ENCODE peak calls at places on chromosome 6, in eight cellular contexts. A is dorsolateral prefrontal cortex, J is GM12865, H is Caco-2, L is GM23248, V is WERI-Rb-1, G is kidney epithelial cell, Z is osteoblast. D is an unnamed sample.

GRCh38 chr6:72631480-72631879 is 9.6 kb downstream of the KCNQ5 start:
- DNase-seq in A (no peak), J (no peak), H (no peak), L (peak), V (no peak), G (no peak), Z (peak), D (no peak)

GRCh38 chr6:108896111-108896661 is 48.0 kb downstream of the ARMC2 start:
- DNase-seq in A (no peak), J (peak), H (no peak), L (peak), V (no peak), G (no peak), Z (peak), D (no peak)

GRCh38 chr6:143998686-143999085 is 9.4 kb downstream of the PLAGL1 start:
- DNase-seq in A (no peak), J (no peak), H (no peak), L (no peak), V (no peak), G (no peak), Z (no peak), D (no peak)

GRCh38 chr6:31048090-31048489 is 37.8 kb downstream of the MUC22 start:
- DNase-seq in A (no peak), J (no peak), H (no peak), L (no peak), V (no peak), G (no peak), Z (no peak), D (no peak)

GRCh38 chr6:21100959-21101358 is 492.6 kb upstream of the SOX4 start:
- DNase-seq in A (no peak), J (no peak), H (no peak), L (no peak), V (no peak), G (no peak), Z (no peak), D (no peak)

GRCh38 chr6:119533603-119534279 is 184.2 kb upstream of the MAN1A1 start:
- DNase-seq in A (no peak), J (peak), H (no peak), L (peak), V (no peak), G (peak), Z (peak), D (no peak)

GRCh38 chr6:160030103-160030502 is 61.2 kb downstream of the IGF2R start:
- DNase-seq in A (peak), J (no peak), H (peak), L (peak), V (no peak), G (peak), Z (peak), D (peak)

GRCh38 chr6:167238169-167238693 is 52.9 kb upstream of the UNC93A start:
- DNase-seq in A (no peak), J (no peak), H (no peak), L (no peak), V (no peak), G (no peak), Z (peak), D (no peak)

GRCh38 chr6:1608222-1608975 is 1.3 kb upstream of the FOXC1 start:
- DNase-seq in A (no peak), J (no peak), H (no peak), L (peak), V (peak), G (no peak), Z (peak), D (no peak)

GRCh38 chr6:169253745-169254238 is at the start of gene THBS2:
- DNase-seq in A (no peak), J (no peak), H (peak), L (peak), V (no peak), G (no peak), Z (peak), D (no peak)

GRCh38 chr6:108737594-108738546 is 110.4 kb upstream of the ARMC2 start:
- DNase-seq in A (no peak), J (peak), H (no peak), L (peak), V (no peak), G (peak), Z (peak), D (no peak)

GRCh38 chr6:138645976-138646640 is 127.5 kb upstream of the CCDC28A start:
- DNase-seq in A (no peak), J (no peak), H (peak), L (no peak), V (no peak), G (no peak), Z (no peak), D (no peak)

GRCh38 chr6:18326980-18327379 is 60.2 kb upstream of the RNF144B start:
- DNase-seq in A (no peak), J (no peak), H (no peak), L (no peak), V (no peak), G (no peak), Z (no peak), D (no peak)

GRCh38 chr6:146894624-146895023 is 295.9 kb downstream of the ADGB start:
- DNase-seq in A (no peak), J (no peak), H (no peak), L (no peak), V (no peak), G (no peak), Z (no peak), D (no peak)

GRCh38 chr6:17472653-17473183 is 79.3 kb downstream of the CAP2 start:
- DNase-seq in A (no peak), J (no peak), H (no peak), L (peak), V (peak), G (peak), Z (no peak), D (peak)

GRCh38 chr6:112016335-112016734 is 37.6 kb upstream of the CCN6 start:
- DNase-seq in A (no peak), J (peak), H (no peak), L (peak), V (no peak), G (no peak), Z (peak), D (no peak)

GRCh38 chr6:26157150-26157837 is 70.1 kb downstream of the HFE start:
- DNase-seq in A (no peak), J (peak), H (peak), L (peak), V (peak), G (no peak), Z (no peak), D (no peak)

GRCh38 chr6:158328446-158328845 is 16.2 kb downstream of the TULP4 start:
- DNase-seq in A (no peak), J (no peak), H (peak), L (no peak), V (no peak), G (no peak), Z (no peak), D (no peak)

GRCh38 chr6:158284340-158285210 is 27.7 kb upstream of the TULP4 start:
- DNase-seq in A (no peak), J (no peak), H (no peak), L (peak), V (peak), G (no peak), Z (peak), D (no peak)

GRCh38 chr6:7236312-7237209 is 76.4 kb downstream of the SSR1 start:
- DNase-seq in A (no peak), J (peak), H (no peak), L (no peak), V (no peak), G (no peak), Z (no peak), D (no peak)

GRCh38 chr6:107115695-107116327 is 496 bp upstream of the BEND3 start:
- DNase-seq in A (peak), J (peak), H (peak), L (peak), V (peak), G (no peak), Z (peak), D (peak)

GRCh38 chr6:1608976-1609661 is 596 bp upstream of the FOXC1 start:
- DNase-seq in A (no peak), J (no peak), H (peak), L (peak), V (peak), G (no peak), Z (peak), D (no peak)

GRCh38 chr6:3697609-3698008 is 53.9 kb downstream of the PXDC1 start:
- DNase-seq in A (no peak), J (no peak), H (no peak), L (peak), V (no peak), G (no peak), Z (peak), D (no peak)

GRCh38 chr6:112163295-112164257 is 76.2 kb downstream of the FAM229B start:
- DNase-seq in A (peak), J (peak), H (peak), L (peak), V (peak), G (no peak), Z (peak), D (no peak)

GRCh38 chr6:163872335-163872734 is 457.8 kb downstream of the QKI start:
- DNase-seq in A (no peak), J (no peak), H (no peak), L (peak), V (no peak), G (no peak), Z (no peak), D (no peak)

GRCh38 chr6:133108377-133108776 is 132.8 kb upstream of the EYA4 start:
- DNase-seq in A (no peak), J (no peak), H (no peak), L (peak), V (no peak), G (no peak), Z (peak), D (no peak)

GRCh38 chr6:136811261-136811660 is 11.1 kb upstream of the PEX7 start:
- DNase-seq in A (no peak), J (no peak), H (no peak), L (peak), V (no peak), G (no peak), Z (no peak), D (no peak)

GRCh38 chr6:155936127-155936526 is 480.5 kb upstream of the NOX3 start:
- DNase-seq in A (no peak), J (no peak), H (no peak), L (no peak), V (no peak), G (no peak), Z (no peak), D (no peak)

GRCh38 chr6:131255434-131255833 is 120.2 kb downstream of the AKAP7 start:
- DNase-seq in A (no peak), J (no peak), H (no peak), L (no peak), V (no peak), G (no peak), Z (no peak), D (no peak)

GRCh38 chr6:108359901-108360882 is 65.3 kb downstream of the AFG1L start:
- DNase-seq in A (no peak), J (no peak), H (no peak), L (no peak), V (no peak), G (no peak), Z (no peak), D (no peak)

GRCh38 chr6:158706369-158706982 is 56.6 kb downstream of the SYTL3 start:
- DNase-seq in A (no peak), J (no peak), H (peak), L (peak), V (peak), G (no peak), Z (peak), D (no peak)

GRCh38 chr6:109358204-109358603 is 24.1 kb downstream of the CD164 start:
- DNase-seq in A (no peak), J (no peak), H (no peak), L (no peak), V (no peak), G (no peak), Z (no peak), D (no peak)

GRCh38 chr6:14228571-14228970 is 111.0 kb downstream of the CD83 start:
- DNase-seq in A (no peak), J (no peak), H (no peak), L (peak), V (no peak), G (peak), Z (no peak), D (peak)

GRCh38 chr6:107489636-107490567 is at the start of gene SOBP:
- DNase-seq in A (peak), J (peak), H (peak), L (peak), V (peak), G (no peak), Z (peak), D (no peak)

GRCh38 chr6:90249458-90249857 is 47.2 kb downstream of the BACH2 start:
- DNase-seq in A (no peak), J (no peak), H (no peak), L (no peak), V (no peak), G (no peak), Z (no peak), D (no peak)

GRCh38 chr6:98695076-98695816 is 139.1 kb upstream of the POU3F2 start:
- DNase-seq in A (peak), J (no peak), H (no peak), L (no peak), V (no peak), G (no peak), Z (no peak), D (no peak)

GRCh38 chr6:159679091-159680077 is 13.7 kb downstream of the SOD2 start:
- DNase-seq in A (no peak), J (no peak), H (no peak), L (peak), V (no peak), G (no peak), Z (no peak), D (no peak)

GRCh38 chr6:29887819-29888581 is 54.3 kb upstream of the HLA-A start:
- DNase-seq in A (peak), J (no peak), H (peak), L (peak), V (peak), G (no peak), Z (peak), D (no peak)

GRCh38 chr6:169371344-169372144 is 117.9 kb upstream of the THBS2 start:
- DNase-seq in A (no peak), J (no peak), H (peak), L (peak), V (no peak), G (no peak), Z (no peak), D (no peak)

DNA sequence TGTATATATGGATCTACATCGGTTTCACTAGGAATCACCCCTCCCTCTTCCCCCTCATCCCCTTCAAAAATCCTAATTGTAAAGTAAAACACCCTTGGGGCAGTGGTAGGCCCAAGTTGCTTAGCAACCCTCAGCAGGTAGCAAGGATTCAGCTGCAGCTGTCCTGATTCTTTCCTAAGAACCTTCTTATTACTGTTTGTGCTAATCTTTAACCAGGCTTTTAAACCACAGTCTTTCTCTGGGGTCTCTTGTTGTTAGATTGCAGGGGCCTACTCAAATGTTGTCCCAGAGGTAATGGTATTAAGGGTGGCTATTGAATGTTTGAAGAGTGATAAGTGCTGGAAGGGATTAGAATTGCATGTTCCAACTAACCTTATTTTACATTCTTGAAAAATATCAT is 46.4 kb downstream of the PRL start:
- DNase-seq in A (no peak), J (no peak), H (peak), L (no peak), V (peak), G (peak), Z (no peak), D (no peak)
- H3K4me3 ChIP-seq in A (no peak), J (no peak), H (no peak), L (no peak), V (no peak), G (no peak), Z (no peak), D (no peak)

GRCh38 chr6:148866657-148867268 is 119.9 kb downstream of the UST start:
- DNase-seq in A (no peak), J (peak), H (no peak), L (no peak), V (no peak), G (no peak), Z (no peak), D (no peak)

GRCh38 chr6:148868901-148869300 is 122.1 kb downstream of the UST start:
- DNase-seq in A (no peak), J (no peak), H (no peak), L (no peak), V (no peak), G (no peak), Z (peak), D (no peak)

GRCh38 chr6:148869589-148869988 is 122.8 kb downstream of the UST start:
- DNase-seq in A (no peak), J (no peak), H (no peak), L (peak), V (no peak), G (peak), Z (peak), D (no peak)

GRCh38 chr6:148868314-148868713 is 121.5 kb downstream of the UST start:
- DNase-seq in A (no peak), J (no peak), H (no peak), L (peak), V (no peak), G (no peak), Z (peak), D (no peak)

DNA sequence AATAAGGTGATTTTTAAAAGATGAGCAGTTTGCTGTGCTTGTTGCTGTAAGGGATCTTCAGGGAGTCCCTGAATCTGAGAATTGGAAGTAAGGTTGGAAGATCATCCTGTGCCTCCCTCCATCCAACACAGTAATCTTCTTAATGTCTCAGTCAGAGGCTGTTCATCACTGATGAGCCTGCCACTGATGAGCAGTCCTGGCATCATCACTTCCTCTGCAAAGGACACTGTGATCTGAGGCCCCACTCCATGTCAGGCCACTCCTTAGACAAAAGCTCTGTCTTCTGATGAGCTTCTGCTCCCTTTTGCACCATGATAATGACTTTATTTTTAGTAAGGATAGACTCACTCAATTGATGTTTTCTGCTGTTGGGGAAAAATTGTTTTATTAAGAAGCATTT is 121.0 kb downstream of the UST start:
- DNase-seq in A (no peak), J (no peak), H (no peak), L (peak), V (peak), G (no peak), Z (peak), D (no peak)
- H3K4me3 ChIP-seq in A (no peak), J (no peak), H (no peak), L (peak), V (no peak), G (no peak), Z (no peak), D (no peak)

DNA sequence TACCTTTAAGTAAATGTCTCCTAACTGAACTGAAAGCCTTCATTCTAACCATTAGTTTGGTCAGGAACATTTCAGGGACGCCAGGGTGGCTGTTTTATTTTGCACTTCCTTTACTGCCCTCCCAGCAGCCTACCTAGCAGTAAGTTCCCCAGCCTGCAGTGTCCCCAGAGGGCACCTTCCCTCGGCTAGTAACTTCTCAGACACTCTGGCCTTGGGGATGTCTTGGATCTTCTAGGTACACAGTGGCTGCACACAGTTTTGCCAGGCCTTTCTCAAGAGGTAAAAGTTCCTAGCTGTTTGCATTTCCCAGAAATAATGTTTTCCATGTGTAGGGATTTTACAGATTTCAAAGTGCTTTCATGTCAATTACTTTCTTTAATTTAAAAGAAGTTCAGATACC is 378 bp upstream of the LAMA2 start:
- DNase-seq in A (no peak), J (no peak), H (no peak), L (peak), V (no peak), G (no peak), Z (peak), D (no peak)
- H3K4me3 ChIP-seq in A (peak), J (no peak), H (no peak), L (peak), V (no peak), G (no peak), Z (peak), D (peak)

DNA sequence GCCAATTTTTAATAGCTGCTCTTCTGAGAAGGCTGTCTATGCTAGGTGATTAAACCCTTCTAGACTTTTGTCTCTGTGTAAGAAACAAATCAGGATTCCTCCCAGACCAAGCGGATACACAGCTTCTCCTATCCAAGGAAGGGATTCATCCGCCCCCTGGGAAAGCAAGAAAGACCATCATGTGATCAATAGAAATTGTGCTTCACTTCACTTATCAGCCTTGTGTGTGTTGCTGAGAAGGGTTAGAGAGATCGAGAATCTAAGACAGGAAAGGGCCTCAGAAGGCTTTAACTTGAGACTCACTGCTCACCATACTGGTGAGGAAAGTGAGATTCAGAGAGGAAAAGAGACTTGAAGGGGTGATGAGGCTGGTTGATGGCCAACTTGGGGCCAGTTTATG is 1.5 kb downstream of the ABCC10 start:
- DNase-seq in A (no peak), J (peak), H (no peak), L (peak), V (no peak), G (no peak), Z (peak), D (no peak)
- H3K4me3 ChIP-seq in A (peak), J (peak), H (peak), L (peak), V (no peak), G (peak), Z (peak), D (peak)

GRCh38 chr6:148888853-148889252 is 142.0 kb downstream of the UST start:
- DNase-seq in A (no peak), J (no peak), H (no peak), L (peak), V (no peak), G (no peak), Z (no peak), D (no peak)
- H3K4me3 ChIP-seq in A (no peak), J (no peak), H (no peak), L (no peak), V (no peak), G (no peak), Z (no peak), D (no peak)

GRCh38 chr6:134172020-134172766 is 119.8 kb upstream of the SLC2A12 start:
- DNase-seq in A (no peak), J (no peak), H (no peak), L (peak), V (no peak), G (no peak), Z (no peak), D (no peak)
- H3K4me3 ChIP-seq in A (peak), J (no peak), H (no peak), L (peak), V (no peak), G (peak), Z (peak), D (peak)

D was measured in epithelial cell of proximal tubule.